ENCODE peak calls at places on chromosomes 6 and 20, in ten cellular contexts. O, L, U, I, R, J, F, A, V and X are unnamed samples.

GRCh38 chr20:32487381-32487780 is 97.8 kb downstream of the NOL4L start:
- DNase-seq in O (no peak), L (no peak), U (no peak), I (no peak), R (no peak), J (no peak), F (no peak), A (no peak), V (no peak), X (no peak)

GRCh38 chr6:3997144-3997770 is 81.7 kb downstream of the FAM217A start:
- DNase-seq in O (no peak), L (no peak), U (no peak), I (no peak), R (no peak), J (no peak), F (peak), A (no peak), V (no peak), X (no peak)

GRCh38 chr6:40509163-40509562 is 78.0 kb downstream of the LRFN2 start:
- DNase-seq in O (no peak), L (no peak), U (no peak), I (no peak), R (no peak), J (no peak), F (no peak), A (no peak), V (no peak), X (no peak)

GRCh38 chr6:52514514-52514913 is 62.3 kb downstream of the TRAM2 start:
- DNase-seq in O (no peak), L (peak), U (peak), I (peak), R (no peak), J (no peak), F (peak), A (no peak), V (no peak), X (no peak)

GRCh38 chr6:385614-386013 is 5.9 kb upstream of the IRF4 start:
- DNase-seq in O (no peak), L (no peak), U (no peak), I (no peak), R (no peak), J (no peak), F (no peak), A (no peak), V (no peak), X (no peak)

GRCh38 chr20:49290608-49291191 is 12.8 kb upstream of the ZNFX1 start:
- DNase-seq in O (no peak), L (peak), U (no peak), I (no peak), R (no peak), J (no peak), F (no peak), A (no peak), V (no peak), X (no peak)

GRCh38 chr20:5770987-5771318 is 20.8 kb downstream of the SHLD1 start:
- DNase-seq in O (no peak), L (no peak), U (no peak), I (no peak), R (no peak), J (no peak), F (no peak), A (no peak), V (no peak), X (no peak)

GRCh38 chr6:157905590-157906337 is 75.9 kb upstream of the SYNJ2 start:
- DNase-seq in O (no peak), L (no peak), U (no peak), I (no peak), R (no peak), J (no peak), F (no peak), A (no peak), V (peak), X (no peak)

GRCh38 chr6:134534708-134535149 is 216.8 kb upstream of the SGK1 start:
- DNase-seq in O (no peak), L (no peak), U (no peak), I (no peak), R (no peak), J (no peak), F (peak), A (no peak), V (no peak), X (no peak)

GRCh38 chr6:139164001-139164400 is 29.1 kb downstream of the HECA start:
- DNase-seq in O (no peak), L (no peak), U (no peak), I (no peak), R (no peak), J (no peak), F (no peak), A (no peak), V (no peak), X (no peak)

GRCh38 chr6:63709148-63709547 is 73.5 kb downstream of the PHF3 start:
- DNase-seq in O (no peak), L (no peak), U (no peak), I (no peak), R (no peak), J (no peak), F (no peak), A (no peak), V (no peak), X (no peak)

GRCh38 chr6:39169448-39170344 is 54.7 kb upstream of the SAYSD1 start:
- DNase-seq in O (no peak), L (no peak), U (no peak), I (no peak), R (no peak), J (no peak), F (no peak), A (no peak), V (no peak), X (no peak)

GRCh38 chr6:127300411-127300810 is 33.7 kb downstream of the RNF146 start:
- DNase-seq in O (no peak), L (no peak), U (no peak), I (no peak), R (no peak), J (no peak), F (peak), A (no peak), V (no peak), X (no peak)

GRCh38 chr20:46746972-46747371 is 37.5 kb downstream of the SLC2A10 start:
- DNase-seq in O (no peak), L (no peak), U (no peak), I (no peak), R (no peak), J (no peak), F (peak), A (no peak), V (no peak), X (no peak)

GRCh38 chr6:166515072-166515810 is 71.2 kb downstream of the RAMACL start:
- DNase-seq in O (peak), L (peak), U (no peak), I (no peak), R (no peak), J (no peak), F (peak), A (no peak), V (peak), X (peak)

GRCh38 chr6:1396952-1397868 is 7.8 kb downstream of the FOXF2 start:
- DNase-seq in O (peak), L (peak), U (peak), I (peak), R (peak), J (peak), F (peak), A (peak), V (peak), X (peak)

GRCh38 chr6:16677458-16677857 is 83.8 kb downstream of the ATXN1 start:
- DNase-seq in O (no peak), L (no peak), U (no peak), I (no peak), R (no peak), J (no peak), F (no peak), A (no peak), V (no peak), X (no peak)

GRCh38 chr20:1567392-1568165 is 10.1 kb upstream of the SIRPD start:
- DNase-seq in O (no peak), L (no peak), U (no peak), I (no peak), R (no peak), J (no peak), F (peak), A (no peak), V (no peak), X (peak)

GRCh38 chr20:40467703-40468411 is 221.2 kb downstream of the MAFB start:
- DNase-seq in O (no peak), L (no peak), U (no peak), I (no peak), R (no peak), J (no peak), F (no peak), A (no peak), V (no peak), X (no peak)

GRCh38 chr20:24395151-24395550 is 74.3 kb upstream of the SYNDIG1 start:
- DNase-seq in O (no peak), L (no peak), U (no peak), I (no peak), R (no peak), J (no peak), F (no peak), A (no peak), V (no peak), X (no peak)

GRCh38 chr6:107331409-107332386 is 127.7 kb downstream of the PDSS2 start:
- DNase-seq in O (no peak), L (no peak), U (no peak), I (no peak), R (no peak), J (no peak), F (no peak), A (no peak), V (no peak), X (no peak)

GRCh38 chr6:43368517-43369160 is 808 bp downstream of the ZNF318 start:
- DNase-seq in O (no peak), L (peak), U (peak), I (peak), R (no peak), J (no peak), F (peak), A (peak), V (peak), X (no peak)

GRCh38 chr6:139230421-139230840 is 61.4 kb downstream of the TXLNB start:
- DNase-seq in O (no peak), L (no peak), U (no peak), I (no peak), R (peak), J (peak), F (peak), A (no peak), V (no peak), X (no peak)

GRCh38 chr20:50568549-50568942 is 58.4 kb downstream of the PTPN1 start:
- DNase-seq in O (no peak), L (no peak), U (no peak), I (no peak), R (no peak), J (no peak), F (no peak), A (no peak), V (no peak), X (no peak)